ENCODE peak calls at places on chromosomes 3 and 15, in seven cellular contexts. X is GM12878, J is body of pancreas, S is tibial artery, Z is dorsolateral prefrontal cortex, M is substantia nigra, C is right cardiac atrium. E is an unnamed sample.

GRCh38 chr3:112074616-112075497 is 11.3 kb upstream of the C3orf52 start:
- DNase-seq in X (no peak), J (peak; percentile 68), S (no peak), Z (no peak), M (no peak), C (no peak), E (no peak)

GRCh38 chr15:65551183-65551582 is 20.9 kb downstream of the HACD3 start:
- DNase-seq in X (no peak), J (no peak), S (no peak), Z (no peak), M (no peak), C (no peak), E (no peak)

GRCh38 chr3:107525101-107525953 is 2.6 kb downstream of the BBX start:
- DNase-seq in X (no peak), J (peak; percentile 30), S (peak; percentile 45), Z (peak; percentile 34), M (peak; percentile 27), C (peak; percentile 54), E (peak; percentile 50)

GRCh38 chr15:28917791-28918140 is 32.0 kb downstream of the APBA2 start:
- DNase-seq in X (no peak), J (no peak), S (no peak), Z (no peak), M (no peak), C (no peak), E (no peak)

GRCh38 chr15:89490550-89491315 is 5.7 kb downstream of the RHCG start:
- DNase-seq in X (no peak), J (no peak), S (no peak), Z (no peak), M (no peak), C (no peak), E (no peak)

GRCh38 chr3:126358816-126359181 is 1.6 kb upstream of the KLF15 start:
- DNase-seq in X (no peak), J (no peak), S (peak; percentile 20), Z (no peak), M (no peak), C (peak; percentile 2), E (no peak)

GRCh38 chr15:101198820-101199219 is 53.0 kb downstream of the CHSY1 start:
- DNase-seq in X (no peak), J (no peak), S (no peak), Z (no peak), M (no peak), C (no peak), E (no peak)

GRCh38 chr3:150114873-150115570 is 144.3 kb upstream of the PFN2 start:
- DNase-seq in X (peak; percentile 69), J (no peak), S (no peak), Z (no peak), M (no peak), C (no peak), E (no peak)

GRCh38 chr15:75063338-75063737 is 39.9 kb downstream of the PPCDC start:
- DNase-seq in X (no peak), J (no peak), S (no peak), Z (no peak), M (no peak), C (no peak), E (peak; percentile 55)

GRCh38 chr15:70323111-70323851 is 225.6 kb upstream of the TLE3 start:
- DNase-seq in X (no peak), J (no peak), S (peak; percentile 78), Z (no peak), M (no peak), C (peak; percentile 68), E (no peak)

GRCh38 chr3:128167973-128168674 is 14.8 kb downstream of the EEFSEC start:
- DNase-seq in X (no peak), J (no peak), S (no peak), Z (no peak), M (no peak), C (no peak), E (no peak)

GRCh38 chr15:75348563-75349350 is 1.9 kb downstream of the NEIL1 start:
- DNase-seq in X (no peak), J (peak; percentile 45), S (no peak), Z (peak; percentile 39), M (no peak), C (no peak), E (no peak)

GRCh38 chr3:150765949-150766720 is 3.2 kb upstream of the SIAH2 start:
- DNase-seq in X (peak; percentile 85), J (no peak), S (no peak), Z (no peak), M (no peak), C (no peak), E (no peak)

GRCh38 chr3:111485086-111485485 is 56.9 kb upstream of the CD96 start:
- DNase-seq in X (no peak), J (no peak), S (no peak), Z (no peak), M (no peak), C (no peak), E (no peak)

GRCh38 chr15:80234883-80235282 is 17.1 kb downstream of the CTXND1 start:
- DNase-seq in X (no peak), J (peak; percentile 38), S (peak; percentile 32), Z (no peak), M (no peak), C (peak; percentile 16), E (peak; percentile 69)

GRCh38 chr3:196648856-196649255 is 9.4 kb downstream of the NRROS start:
- DNase-seq in X (no peak), J (no peak), S (no peak), Z (peak; percentile 53), M (no peak), C (no peak), E (no peak)

GRCh38 chr15:51163843-51164242 is 69.1 kb upstream of the TNFAIP8L3 start:
- DNase-seq in X (no peak), J (no peak), S (no peak), Z (no peak), M (no peak), C (no peak), E (no peak)

GRCh38 chr3:45635475-45636256 is 41.1 kb downstream of the LIMD1 start:
- DNase-seq in X (no peak), J (no peak), S (no peak), Z (no peak), M (no peak), C (no peak), E (no peak)

GRCh38 chr15:77030042-77030927 is 35.4 kb downstream of the PSTPIP1 start:
- DNase-seq in X (no peak), J (peak; percentile 11), S (no peak), Z (no peak), M (no peak), C (no peak), E (no peak)

GRCh38 chr15:22956257-22956979 is 23.8 kb downstream of the CYFIP1 start:
- DNase-seq in X (no peak), J (no peak), S (no peak), Z (no peak), M (no peak), C (peak; percentile 44), E (no peak)

GRCh38 chr3:105255351-105255750 is 111.4 kb upstream of the ALCAM start:
- DNase-seq in X (no peak), J (no peak), S (no peak), Z (no peak), M (no peak), C (no peak), E (no peak)

GRCh38 chr15:85606721-85607120 is 188.0 kb downstream of the KLHL25 start:
- DNase-seq in X (no peak), J (no peak), S (no peak), Z (no peak), M (no peak), C (no peak), E (no peak)
- H3K27ac ChIP-seq in X (no peak overlapping the region), J (peak overlapping the region; percentile 60), S (peak overlapping the region; percentile 46), Z (no peak overlapping the region), M (no peak overlapping the region), C (peak overlapping the region; percentile 36), E (peak overlapping the region; percentile 53)

GRCh38 chr3:177589041-177589650 is 391.9 kb upstream of the TBL1XR1 start:
- DNase-seq in X (no peak), J (no peak), S (no peak), Z (no peak), M (no peak), C (no peak), E (no peak)

GRCh38 chr3:177590826-177591225 is 393.5 kb upstream of the TBL1XR1 start:
- DNase-seq in X (no peak), J (no peak), S (no peak), Z (no peak), M (no peak), C (no peak), E (no peak)

GRCh38 chr3:177594096-177594495 is 396.8 kb upstream of the TBL1XR1 start:
- DNase-seq in X (no peak), J (no peak), S (no peak), Z (no peak), M (no peak), C (no peak), E (no peak)

GRCh38 chr3:177591371-177591770 is 394.1 kb upstream of the TBL1XR1 start:
- DNase-seq in X (peak; percentile 35), J (no peak), S (peak; percentile 52), Z (no peak), M (no peak), C (no peak), E (peak; percentile 35)

GRCh38 chr3:177589921-177590336 is 392.6 kb upstream of the TBL1XR1 start:
- DNase-seq in X (no peak), J (peak; percentile 43), S (no peak), Z (no peak), M (no peak), C (peak; percentile 23), E (peak; percentile 33)
- H3K27ac ChIP-seq in X (no peak overlapping the region), J (peak overlapping the region; percentile 87), S (peak overlapping the region; percentile 46), Z (peak overlapping the region; percentile 6), M (no peak overlapping the region), C (no peak overlapping the region), E (peak overlapping the region; percentile 45)

GRCh38 chr15:71548317-71548908 is 261.9 kb upstream of the NR2E3 start:
- DNase-seq in X (no peak), J (no peak), S (no peak), Z (no peak), M (no peak), C (no peak), E (no peak)

GRCh38 chr15:71545223-71545760 is 265.1 kb upstream of the NR2E3 start:
- DNase-seq in X (no peak), J (no peak), S (no peak), Z (no peak), M (no peak), C (no peak), E (no peak)

GRCh38 chr15:71545923-71546322 is 264.4 kb upstream of the NR2E3 start:
- DNase-seq in X (no peak), J (no peak), S (no peak), Z (no peak), M (no peak), C (no peak), E (no peak)

GRCh38 chr15:71549100-71549499 is 261.3 kb upstream of the NR2E3 start:
- DNase-seq in X (no peak), J (no peak), S (no peak), Z (no peak), M (no peak), C (no peak), E (no peak)

DNA sequence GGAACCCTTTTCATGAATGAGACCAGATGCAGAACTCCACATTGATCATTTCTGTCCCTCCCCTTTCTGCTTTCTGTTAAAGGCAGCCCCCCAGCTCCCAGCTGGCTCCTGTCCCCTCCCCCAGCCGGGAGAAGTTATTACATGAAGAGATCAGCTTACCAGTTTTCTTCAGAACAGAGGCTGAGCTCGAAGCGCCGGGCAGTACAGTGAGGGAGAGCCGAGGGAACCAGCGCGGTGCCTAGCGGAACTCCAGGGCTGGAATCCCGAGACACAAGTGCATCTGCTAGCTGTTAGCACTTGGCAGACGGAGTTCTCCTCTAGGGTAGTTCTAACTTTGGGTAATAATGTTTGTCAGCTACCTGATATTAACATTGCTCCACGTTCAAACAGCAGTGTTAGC is 263.3 kb upstream of the NR2E3 start:
- DNase-seq in X (no peak), J (no peak), S (no peak), Z (no peak), M (no peak), C (peak; percentile 29), E (peak; percentile 33)
- H3K27ac ChIP-seq in X (no peak overlapping the region), J (no peak overlapping the region), S (no peak overlapping the region), Z (no peak overlapping the region), M (no peak overlapping the region), C (no peak overlapping the region), E (no peak overlapping the region)

GRCh38 chr3:8563597-8563996 is 62.0 kb downstream of the LMCD1 start:
- DNase-seq in X (no peak), J (no peak), S (no peak), Z (no peak), M (no peak), C (no peak), E (no peak)
- H3K27ac ChIP-seq in X (no peak overlapping the region), J (no peak overlapping the region), S (peak overlapping the region; percentile 81), Z (no peak overlapping the region), M (no peak overlapping the region), C (no peak overlapping the region), E (no peak overlapping the region)

E was measured in adrenal gland.